ENCODE peak calls at places on chromosomes 11 and 22, in nine cellular contexts. H, I, W, Y, P, V, A, C and R are unnamed samples.
A peak's percentile ranks its signal among the peaks of the same experiment; 100 is the strongest.

GRCh38 chr22:22928666-22929380 is 41.2 kb downstream of the IGLL5 start:
- DNase-seq in H (no peak), I (peak; percentile 10), W (no peak), Y (peak; percentile 28), P (peak; percentile 61), V (peak; percentile 16), A (peak; percentile 42), C (no peak), R (no peak)

GRCh38 chr22:50252081-50253045 is 1.3 kb upstream of the HDAC10 start:
- DNase-seq in H (no peak), I (peak; percentile 55), W (peak; percentile 76), Y (peak; percentile 63), P (peak; percentile 83), V (peak; percentile 76), A (peak; percentile 68), C (peak; percentile 67), R (peak; percentile 53)

GRCh38 chr11:66277475-66278391 is at the start of gene CNIH2:
- DNase-seq in H (no peak), I (peak; percentile 34), W (peak; percentile 66), Y (no peak), P (no peak), V (peak; percentile 45), A (peak; percentile 59), C (no peak), R (peak; percentile 61)

GRCh38 chr11:47442514-47442913 is 6.4 kb downstream of the RAPSN start:
- DNase-seq in H (no peak), I (no peak), W (no peak), Y (no peak), P (no peak), V (no peak), A (no peak), C (no peak), R (no peak)

GRCh38 chr11:6606471-6607189 is 3.1 kb downstream of the ILK start:
- DNase-seq in H (peak; percentile 87), I (peak; percentile 32), W (peak; percentile 87), Y (no peak), P (peak; percentile 97), V (peak; percentile 97), A (peak; percentile 93), C (peak; percentile 92), R (peak; percentile 52)

GRCh38 chr11:29120329-29120695 is 896.5 kb downstream of the KCNA4 start:
- DNase-seq in H (no peak), I (no peak), W (no peak), Y (no peak), P (no peak), V (peak; percentile 80), A (no peak), C (no peak), R (no peak)

GRCh38 chr11:1857064-1857463 is 4.2 kb downstream of the LSP1 start:
- DNase-seq in H (no peak), I (no peak), W (no peak), Y (no peak), P (no peak), V (no peak), A (no peak), C (no peak), R (no peak)

GRCh38 chr22:36073476-36073875 is 44.9 kb upstream of the RBFOX2 start:
- DNase-seq in H (no peak), I (no peak), W (no peak), Y (no peak), P (no peak), V (peak; percentile 54), A (peak; percentile 3), C (no peak), R (no peak)

GRCh38 chr11:65277878-65278277 is 16.1 kb downstream of the POLA2 start:
- DNase-seq in H (no peak), I (no peak), W (no peak), Y (no peak), P (no peak), V (no peak), A (no peak), C (no peak), R (no peak)

GRCh38 chr11:122697636-122698167 is 42.2 kb downstream of the UBASH3B start:
- DNase-seq in H (no peak), I (no peak), W (no peak), Y (peak; percentile 45), P (no peak), V (peak; percentile 77), A (peak; percentile 49), C (no peak), R (peak; percentile 23)

GRCh38 chr22:26436903-26437515 is 7.9 kb downstream of the ASPHD2 start:
- DNase-seq in H (no peak), I (no peak), W (no peak), Y (no peak), P (no peak), V (no peak), A (no peak), C (no peak), R (no peak)

GRCh38 chr11:8766043-8766992 is 83.7 kb downstream of the RPL27A start:
- DNase-seq in H (no peak), I (no peak), W (no peak), Y (no peak), P (no peak), V (peak; percentile 68), A (no peak), C (no peak), R (no peak)

GRCh38 chr11:2445107-2445947 is 519 bp downstream of the KCNQ1 start:
- DNase-seq in H (no peak), I (no peak), W (no peak), Y (no peak), P (peak; percentile 53), V (no peak), A (no peak), C (no peak), R (no peak)

GRCh38 chr11:96393753-96394348 is 4.0 kb downstream of the JRKL start:
- DNase-seq in H (no peak), I (no peak), W (no peak), Y (no peak), P (no peak), V (peak; percentile 71), A (peak; percentile 65), C (peak; percentile 43), R (peak; percentile 40)

GRCh38 chr11:92413757-92414513 is 189.3 kb downstream of the FAT3 start:
- DNase-seq in H (no peak), I (no peak), W (no peak), Y (no peak), P (no peak), V (no peak), A (no peak), C (no peak), R (no peak)

GRCh38 chr11:69088676-69089146 is 40.0 kb downstream of the TPCN2 start:
- DNase-seq in H (no peak), I (no peak), W (peak; percentile 77), Y (peak; percentile 23), P (peak; percentile 73), V (peak; percentile 82), A (peak; percentile 98), C (peak; percentile 83), R (peak; percentile 72)

GRCh38 chr11:104073950-104074349 is 37.5 kb downstream of the DDI1 start:
- DNase-seq in H (no peak), I (no peak), W (no peak), Y (no peak), P (peak; percentile 46), V (peak; percentile 58), A (peak; percentile 81), C (peak; percentile 40), R (no peak)